ENCODE peak calls at places on chromosome 6, in five cellular contexts. G is psoas muscle; E is Panc1; S is lower lobe of right lung; U is CD4-positive, alpha-beta T cell. I is an unnamed sample.

GRCh38 chr6:116220172-116220571 is 33.7 kb downstream of the TSPYL4 start:
- DNase-seq in G (no peak), E (no peak), S (no peak), U (no peak), I (no peak)

GRCh38 chr6:9708600-9708999 is 706.3 kb downstream of the TFAP2A start:
- DNase-seq in G (no peak), E (no peak), S (no peak), U (no peak), I (no peak)

GRCh38 chr6:166553563-166554271 is 32.8 kb downstream of the RAMACL start:
- DNase-seq in G (peak), E (no peak), S (no peak), U (no peak), I (no peak)

GRCh38 chr6:18259675-18260447 is 4.5 kb downstream of the DEK start:
- DNase-seq in G (no peak), E (no peak), S (no peak), U (no peak), I (no peak)

GRCh38 chr6:167702241-167702827 is 124.4 kb upstream of the AFDN start:
- DNase-seq in G (no peak), E (no peak), S (no peak), U (no peak), I (no peak)

GRCh38 chr6:96675617-96676016 is 112.7 kb downstream of the FHL5 start:
- DNase-seq in G (no peak), E (no peak), S (no peak), U (no peak), I (no peak)

GRCh38 chr6:47407295-47408281 is 70.0 kb upstream of the CD2AP start:
- DNase-seq in G (no peak), E (no peak), S (no peak), U (no peak), I (no peak)

GRCh38 chr6:122798099-122798641 is 9.1 kb downstream of the SMPDL3A start:
- DNase-seq in G (peak), E (peak), S (no peak), U (no peak), I (no peak)

GRCh38 chr6:167996424-167997199 is 859 bp upstream of the KIF25 start:
- DNase-seq in G (no peak), E (no peak), S (no peak), U (no peak), I (no peak)

DNA sequence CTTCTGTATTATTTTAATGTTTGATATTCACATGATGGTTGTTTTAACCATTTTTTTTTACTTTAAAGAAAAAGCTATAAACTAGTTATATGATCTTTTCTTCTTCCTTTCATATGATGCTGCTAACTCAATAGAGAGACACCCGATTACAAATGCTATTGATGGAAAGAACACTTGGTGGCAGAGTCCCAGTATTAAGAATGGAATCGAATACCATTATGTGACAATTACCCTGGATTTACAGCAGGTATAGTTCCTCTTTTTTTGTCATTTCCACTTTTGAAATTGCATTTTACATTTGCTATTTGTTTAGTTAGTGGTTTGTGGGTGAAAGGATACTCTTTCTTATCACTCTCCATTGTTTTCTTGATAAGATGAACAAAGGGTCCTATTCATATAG is 176.7 kb downstream of the LAMA2 start:
- DNase-seq in G (no peak), E (no peak), S (no peak), U (no peak), I (no peak)
- TF ChIP-seq CTCF in G (no peak), E (no peak), S (no peak), U (no peak), I (no peak)

DNA sequence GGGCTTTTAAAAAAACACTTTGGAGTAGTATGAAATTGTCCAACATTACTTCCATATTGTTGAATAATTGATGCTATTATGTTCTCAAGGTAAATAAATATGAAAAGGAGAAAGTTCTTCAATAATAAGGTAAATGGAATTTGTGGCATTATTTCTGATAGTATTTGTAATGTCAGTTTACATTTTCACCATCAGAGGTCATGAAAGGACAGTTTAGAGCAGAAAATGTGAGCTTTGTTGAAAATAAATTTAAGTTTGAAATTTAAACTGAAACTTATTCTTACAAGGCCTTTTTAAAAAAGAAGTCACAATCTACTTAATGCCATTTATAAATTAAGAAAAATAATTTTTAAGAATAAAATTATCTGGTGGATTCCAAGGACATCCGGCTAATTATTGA is 15.8 kb upstream of the CEP162 start:
- DNase-seq in G (no peak), E (no peak), S (no peak), U (no peak), I (no peak)
- TF ChIP-seq CTCF in G (no peak), E (no peak), S (no peak), U (no peak), I (no peak)

GRCh38 chr6:144284474-144284752 is 722 bp upstream of the UTRN start:
- DNase-seq in G (no peak), E (no peak), S (no peak), U (no peak), I (no peak)

GRCh38 chr6:144285548-144285797 is 338 bp downstream of the UTRN start:
- DNase-seq in G (no peak), E (no peak), S (peak), U (no peak), I (no peak)

GRCh38 chr6:144284753-144285547 is at the start of gene UTRN:
- DNase-seq in G (peak), E (no peak), S (peak), U (peak), I (peak)

GRCh38 chr6:144285798-144286502 is 815 bp downstream of the UTRN start:
- DNase-seq in G (peak), E (no peak), S (peak), U (peak), I (peak)

GRCh38 chr6:144283781-144284473 is 1.2 kb upstream of the UTRN start:
- DNase-seq in G (no peak), E (no peak), S (no peak), U (no peak), I (no peak)
- TF ChIP-seq CTCF in G (no peak), E (no peak), S (peak), U (no peak), I (no peak)

DNA sequence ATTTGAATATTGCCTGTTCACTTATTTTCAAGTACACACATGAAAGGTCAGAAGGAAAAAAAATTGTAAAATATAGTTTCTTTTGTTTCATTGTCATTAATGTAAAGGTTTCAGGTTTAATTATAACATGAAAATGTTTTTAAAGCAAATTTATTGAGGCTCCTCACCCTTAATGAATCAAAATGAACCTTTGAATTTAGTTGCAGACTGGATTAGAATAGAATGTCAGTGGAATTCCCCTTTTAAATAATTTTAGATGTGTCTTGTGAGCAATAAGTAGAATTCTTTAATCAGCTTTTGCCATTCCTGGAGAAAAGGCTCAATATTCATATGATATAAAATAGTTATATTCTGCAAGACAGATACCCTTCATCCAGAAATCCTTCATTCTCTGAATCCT is 70.7 kb upstream of the SMIM8 start:
- DNase-seq in G (no peak), E (no peak), S (no peak), U (no peak), I (no peak)
- TF ChIP-seq CTCF in G (no peak), E (no peak), S (no peak), U (no peak), I (no peak)

GRCh38 chr6:28980137-28980796 is 24.8 kb downstream of the ZNF311 start:
- DNase-seq in G (no peak), E (no peak), S (no peak), U (no peak), I (no peak)

GRCh38 chr6:28981391-28981832 is 23.7 kb downstream of the ZNF311 start:
- DNase-seq in G (peak), E (no peak), S (no peak), U (peak), I (peak)

GRCh38 chr6:28982476-28983266 is 22.4 kb downstream of the ZNF311 start:
- DNase-seq in G (no peak), E (no peak), S (no peak), U (no peak), I (no peak)

GRCh38 chr6:28980797-28981390 is 24.2 kb downstream of the ZNF311 start:
- DNase-seq in G (peak), E (no peak), S (no peak), U (peak), I (no peak)

DNA sequence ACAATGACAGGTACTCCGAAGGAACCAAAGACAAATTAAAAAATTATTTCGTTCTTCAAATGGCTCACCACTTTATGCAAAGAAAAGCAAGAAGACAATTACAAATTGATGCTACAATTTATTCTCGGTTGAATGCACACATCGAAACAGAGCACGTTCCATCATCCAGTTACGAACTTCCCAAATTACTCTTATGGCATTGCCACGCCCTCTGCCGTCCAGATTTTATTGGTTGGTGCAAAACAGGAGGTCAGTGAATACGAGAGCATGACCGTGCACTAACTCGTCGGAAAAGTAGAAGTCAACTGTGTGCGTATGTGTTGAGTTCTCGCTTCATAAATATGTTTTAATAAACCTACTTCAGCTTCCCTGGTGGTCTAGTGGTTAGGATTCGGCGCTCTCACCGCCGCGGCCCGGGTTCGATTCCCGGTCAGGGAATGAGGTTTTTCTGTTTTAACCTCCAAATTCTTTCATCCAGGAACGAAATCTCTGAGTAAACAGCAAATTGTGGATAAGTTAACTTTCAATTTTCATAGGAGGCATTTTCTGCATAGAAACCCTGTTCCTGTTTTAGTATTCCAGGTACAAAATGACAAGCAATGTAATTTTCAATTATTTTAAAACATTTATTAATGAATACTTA is 23.2 kb downstream of the ZNF311 start:
- DNase-seq in G (peak), E (peak), S (peak), U (peak), I (peak)
- TF ChIP-seq CTCF in G (no peak), E (no peak), S (peak), U (no peak), I (no peak)

GRCh38 chr6:12149944-12150510 is 137.9 kb downstream of the HIVEP1 start:
- DNase-seq in G (no peak), E (no peak), S (no peak), U (no peak), I (no peak)

GRCh38 chr6:12150812-12151432 is 138.8 kb downstream of the HIVEP1 start:
- DNase-seq in G (no peak), E (no peak), S (no peak), U (peak), I (no peak)

GRCh38 chr6:12148841-12149240 is 136.7 kb downstream of the HIVEP1 start:
- DNase-seq in G (no peak), E (no peak), S (no peak), U (no peak), I (no peak)

GRCh38 chr6:12148317-12148801 is 136.2 kb downstream of the HIVEP1 start:
- DNase-seq in G (no peak), E (no peak), S (no peak), U (no peak), I (no peak)

GRCh38 chr6:12147557-12148316 is 135.6 kb downstream of the HIVEP1 start:
- DNase-seq in G (no peak), E (no peak), S (no peak), U (no peak), I (no peak)
- TF ChIP-seq CTCF in G (no peak), E (peak), S (no peak), U (no peak), I (no peak)

DNA sequence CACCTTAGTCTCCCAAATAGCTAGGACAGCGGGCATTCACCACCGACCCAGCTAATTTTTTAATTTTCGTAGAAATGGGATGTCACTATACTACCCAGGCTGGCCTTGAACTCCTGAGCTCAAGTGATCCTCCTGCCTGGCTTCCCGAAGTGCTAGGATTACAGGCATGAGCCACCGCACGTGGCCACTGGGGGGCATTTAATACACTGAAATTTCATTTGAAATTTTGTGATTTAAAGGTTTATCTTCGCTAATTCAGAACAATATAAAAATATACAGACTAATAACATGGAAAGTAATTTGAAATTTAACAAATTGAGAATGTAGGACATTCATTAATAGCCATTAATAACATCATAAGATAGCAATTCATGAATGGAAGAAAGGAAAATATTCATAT is 20.5 kb upstream of the TBC1D32 start:
- DNase-seq in G (no peak), E (no peak), S (no peak), U (no peak), I (no peak)
- TF ChIP-seq CTCF in G (no peak), E (peak), S (peak), U (peak), I (no peak)

GRCh38 chr6:38271081-38271480 is 368.6 kb downstream of the BTBD9 start:
- DNase-seq in G (no peak), E (no peak), S (no peak), U (no peak), I (no peak)
- TF ChIP-seq CTCF in G (no peak), E (no peak), S (no peak), U (no peak), I (no peak)